ENCODE peak calls at places on chromosomes 3 and 15, in six cellular contexts. U is head of caudate nucleus, W is ureter, K is fibroblast of the conjunctiva, D is heart right ventricle, L is NCI-H1436. C is an unnamed sample.

GRCh38 chr3:50651875-50652529 is 22.7 kb upstream of the DOCK3 start:
- DNase-seq in U (no peak), W (no peak), K (no peak), D (peak; percentile 35), L (no peak), C (no peak)

GRCh38 chr3:101195951-101196713 is 124.2 kb downstream of the IMPG2 start:
- DNase-seq in U (no peak), W (no peak), K (peak; percentile 57), D (peak; percentile 10), L (no peak), C (peak; percentile 16)

GRCh38 chr3:167653750-167654149 is at the start of gene WDR49:
- DNase-seq in U (no peak), W (no peak), K (no peak), D (peak; percentile 8), L (no peak), C (peak; percentile 19)

GRCh38 chr3:10998542-10998941 is 6.0 kb downstream of the SLC6A1 start:
- DNase-seq in U (no peak), W (no peak), K (no peak), D (no peak), L (no peak), C (no peak)

GRCh38 chr3:182485306-182485705 is 308.0 kb upstream of the ATP11B start:
- DNase-seq in U (no peak), W (no peak), K (no peak), D (no peak), L (no peak), C (no peak)

GRCh38 chr3:113211370-113212154 is at the start of gene BOC:
- DNase-seq in U (no peak), W (no peak), K (peak; percentile 34), D (peak; percentile 46), L (no peak), C (no peak)

GRCh38 chr3:195209836-195210551 is 61.0 kb downstream of the XXYLT1 start:
- DNase-seq in U (no peak), W (no peak), K (peak; percentile 77), D (peak; percentile 40), L (no peak), C (no peak)

GRCh38 chr3:29284578-29284977 is 3.7 kb downstream of the RBMS3 start:
- DNase-seq in U (no peak), W (no peak), K (no peak), D (no peak), L (no peak), C (no peak)

GRCh38 chr15:59165726-59166125 is 40.9 kb upstream of the LDHAL6B start:
- DNase-seq in U (no peak), W (peak; percentile 57), K (no peak), D (no peak), L (no peak), C (no peak)

C was measured in globus pallidus.